ENCODE peak calls at places on chromosomes 4 and X, in eight cellular contexts. O, J, M, N, P, V, T and H are unnamed samples.

GRCh38 chr4:120718979-120719566 is 203.5 kb downstream of the PRDM5 start:
- DNase-seq in O (peak), J (peak), M (peak), N (no peak), P (peak), V (no peak), T (peak), H (no peak)

GRCh38 chrX:51917600-51917999 is 24.2 kb downstream of the MAGED1 start:
- DNase-seq in O (no peak), J (no peak), M (no peak), N (no peak), P (no peak), V (no peak), T (no peak), H (no peak)

GRCh38 chr4:79311279-79311678 is 14.6 kb downstream of the NAA11 start:
- DNase-seq in O (no peak), J (no peak), M (no peak), N (no peak), P (no peak), V (no peak), T (no peak), H (no peak)

GRCh38 chr4:95095352-95095974 is 337.7 kb downstream of the BMPR1B start:
- DNase-seq in O (peak), J (peak), M (no peak), N (no peak), P (peak), V (no peak), T (peak), H (no peak)

GRCh38 chr4:173538148-173538902 is 8.3 kb upstream of the HAND2 start:
- DNase-seq in O (peak), J (no peak), M (peak), N (no peak), P (peak), V (no peak), T (no peak), H (no peak)

GRCh38 chrX:107574054-107574683 is 54.1 kb upstream of the PRPS1 start:
- DNase-seq in O (no peak), J (peak), M (no peak), N (no peak), P (peak), V (no peak), T (peak), H (no peak)

GRCh38 chrX:9642270-9642995 is 123.2 kb downstream of the GPR143 start:
- DNase-seq in O (peak), J (no peak), M (no peak), N (no peak), P (no peak), V (no peak), T (no peak), H (no peak)

GRCh38 chr4:98482847-98483806 is 175.3 kb downstream of the TSPAN5 start:
- DNase-seq in O (no peak), J (peak), M (no peak), N (no peak), P (peak), V (no peak), T (no peak), H (no peak)

GRCh38 chrX:152155766-152156310 is 17.5 kb upstream of the MAGEA10 start:
- DNase-seq in O (no peak), J (no peak), M (no peak), N (no peak), P (no peak), V (no peak), T (no peak), H (no peak)

GRCh38 chrX:40996886-40997530 is 88.2 kb upstream of the USP9X start:
- DNase-seq in O (peak), J (peak), M (peak), N (no peak), P (peak), V (no peak), T (peak), H (peak)

GRCh38 chr4:21476753-21477152 is 471.8 kb downstream of the KCNIP4 start:
- DNase-seq in O (no peak), J (no peak), M (no peak), N (no peak), P (peak), V (no peak), T (no peak), H (no peak)

GRCh38 chr4:75881476-75881875 is 20.8 kb downstream of the PPEF2 start:
- DNase-seq in O (no peak), J (no peak), M (no peak), N (no peak), P (no peak), V (no peak), T (no peak), H (no peak)

GRCh38 chr4:121943941-121944340 is 7.9 kb downstream of the TRPC3 start:
- DNase-seq in O (peak), J (no peak), M (no peak), N (no peak), P (no peak), V (no peak), T (no peak), H (no peak)

GRCh38 chr4:180710643-180711337 is 1532.4 kb upstream of the TENM3 start:
- DNase-seq in O (no peak), J (no peak), M (no peak), N (no peak), P (no peak), V (no peak), T (no peak), H (no peak)